ENCODE peak calls at places on chromosome X, in nine cellular contexts. P is GM10248; Y is HCT116; K is AG04450; I is CD4-positive, alpha-beta T cell; N is K562; V is GM12878; G is fibroblast of lung; U is AG09309. W is an unnamed sample.
A peak's percentile ranks its signal among the peaks of the same experiment; 100 is the strongest.

GRCh38 chrX:75291611-75292010 is 17.7 kb downstream of the UPRT start:
- DNase-seq in P (no peak), Y (no peak), K (no peak), I (no peak), N (no peak), V (no peak), G (no peak), U (no peak), W (no peak)

GRCh38 chrX:136525738-136526606 is 6.0 kb upstream of the VGLL1 start:
- DNase-seq in P (no peak), Y (no peak), K (peak; percentile 63), I (no peak), N (peak; percentile 10), V (no peak), G (peak; percentile 93), U (peak; percentile 68), W (no peak)

GRCh38 chrX:13167444-13168207 is 123.2 kb upstream of the FAM9C start:
- DNase-seq in P (no peak), Y (no peak), K (no peak), I (no peak), N (no peak), V (no peak), G (no peak), U (peak; percentile 13), W (no peak)

GRCh38 chrX:39682778-39683177 is 415.0 kb downstream of the BCOR start:
- DNase-seq in P (no peak), Y (peak; percentile 22), K (no peak), I (no peak), N (peak; percentile 57), V (no peak), G (no peak), U (no peak), W (no peak)

GRCh38 chrX:11266329-11266830 is 26.8 kb upstream of the AMELX start:
- DNase-seq in P (no peak), Y (no peak), K (no peak), I (no peak), N (peak; percentile 26), V (no peak), G (no peak), U (no peak), W (no peak)

GRCh38 chrX:54473993-54474859 is 21.8 kb downstream of the FGD1 start:
- DNase-seq in P (no peak), Y (no peak), K (no peak), I (no peak), N (no peak), V (no peak), G (no peak), U (no peak), W (no peak)

GRCh38 chrX:102995316-102995715 is 58.2 kb downstream of the RAB40AL start:
- DNase-seq in P (no peak), Y (no peak), K (no peak), I (no peak), N (no peak), V (no peak), G (no peak), U (no peak), W (no peak)

GRCh38 chrX:29690061-29690460 is 525.3 kb upstream of the MAGEB2 start:
- DNase-seq in P (no peak), Y (no peak), K (no peak), I (no peak), N (no peak), V (no peak), G (peak; percentile 50), U (no peak), W (no peak)

GRCh38 chrX:81202989-81203388 is 1.1 kb downstream of the SH3BGRL start:
- DNase-seq in P (no peak), Y (no peak), K (no peak), I (no peak), N (peak; percentile 17), V (no peak), G (no peak), U (no peak), W (no peak)

GRCh38 chrX:122625821-122626220 is 558.3 kb upstream of the GRIA3 start:
- DNase-seq in P (no peak), Y (no peak), K (no peak), I (no peak), N (no peak), V (no peak), G (peak; percentile 47), U (peak; percentile 46), W (no peak)

GRCh38 chrX:49061916-49062315 is 3.1 kb downstream of the CCDC120 start:
- DNase-seq in P (no peak), Y (no peak), K (no peak), I (no peak), N (no peak), V (no peak), G (no peak), U (no peak), W (no peak)

GRCh38 chrX:74923942-74924448 is 1.3 kb downstream of the NEXMIF start:
- DNase-seq in P (peak; percentile 17), Y (no peak), K (no peak), I (no peak), N (no peak), V (no peak), G (peak; percentile 0), U (no peak), W (peak; percentile 12)

GRCh38 chrX:23334536-23334870 is at the start of gene PTCHD1:
- DNase-seq in P (no peak), Y (no peak), K (no peak), I (no peak), N (no peak), V (no peak), G (no peak), U (no peak), W (peak; percentile 42)

GRCh38 chrX:37453821-37454220 is 104.7 kb downstream of the PRRG1 start:
- DNase-seq in P (no peak), Y (no peak), K (no peak), I (no peak), N (no peak), V (no peak), G (no peak), U (no peak), W (no peak)

GRCh38 chrX:46649421-46650260 is 76.1 kb downstream of the CHST7 start:
- DNase-seq in P (no peak), Y (no peak), K (no peak), I (no peak), N (no peak), V (no peak), G (peak; percentile 27), U (no peak), W (no peak)

GRCh38 chrX:123083924-123084323 is 100.2 kb upstream of the GRIA3 start:
- DNase-seq in P (no peak), Y (no peak), K (no peak), I (no peak), N (no peak), V (no peak), G (no peak), U (peak; percentile 13), W (no peak)

GRCh38 chrX:96006281-96006680 is 678.4 kb upstream of the DIAPH2 start:
- DNase-seq in P (no peak), Y (no peak), K (no peak), I (no peak), N (no peak), V (no peak), G (no peak), U (no peak), W (no peak)

DNA sequence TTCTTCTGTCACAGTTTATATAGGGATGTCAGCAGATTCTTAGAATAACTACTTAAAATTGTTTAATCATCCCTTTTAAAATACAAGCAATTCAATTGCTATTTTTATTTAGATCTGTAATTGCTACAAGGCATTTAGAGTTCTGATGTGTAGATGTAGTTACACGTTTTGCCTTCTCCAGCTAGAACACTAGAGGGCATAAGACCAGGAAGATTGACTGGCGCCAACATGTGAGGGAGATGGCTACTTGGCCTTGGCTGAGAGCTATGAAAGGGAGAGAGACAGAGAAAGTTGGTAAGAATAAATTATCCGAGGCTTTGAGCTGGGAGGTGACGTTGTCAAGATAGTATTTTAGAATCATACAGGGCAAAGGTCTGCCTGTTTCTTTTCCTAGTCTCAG is 563.7 kb upstream of the PRKX start:
- DNase-seq in P (no peak), Y (no peak), K (no peak), I (no peak), N (no peak), V (no peak), G (no peak), U (no peak), W (no peak)
- TF ChIP-seq CTCF in P (no peak), Y (no peak), K (no peak), I (no peak), N (no peak), V (peak; percentile 5), G (no peak), U (no peak), W (peak; percentile 15)

DNA sequence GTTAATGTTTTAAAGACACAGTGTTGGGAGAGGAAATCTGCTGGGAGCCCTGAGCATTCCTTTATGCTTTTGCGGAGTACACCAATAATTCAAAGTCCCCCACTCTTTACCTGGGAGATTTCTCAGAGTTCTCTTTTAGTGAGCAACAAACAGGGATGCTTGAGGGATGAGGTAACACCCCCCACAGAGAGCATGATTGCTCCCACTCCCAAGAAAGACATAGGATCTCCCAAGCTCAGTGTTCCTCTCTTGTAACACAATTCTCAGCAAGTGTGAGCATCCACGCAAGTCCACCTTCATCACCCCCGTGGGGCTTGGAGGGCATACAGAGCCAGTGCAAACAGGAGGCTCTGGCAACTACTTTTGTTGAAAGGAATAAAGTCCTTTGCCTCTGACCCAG is 36.1 kb downstream of the GSPT2 start:
- DNase-seq in P (no peak), Y (no peak), K (no peak), I (no peak), N (no peak), V (no peak), G (no peak), U (no peak), W (no peak)
- TF ChIP-seq CTCF in P (no peak), Y (no peak), K (no peak), I (no peak), N (no peak), V (no peak), G (no peak), U (no peak), W (no peak)

GRCh38 chrX:115892787-115893671 is 277.5 kb upstream of the AGTR2 start:
- DNase-seq in P (no peak), Y (peak; percentile 40), K (no peak), I (peak; percentile 13), N (peak; percentile 63), V (peak; percentile 73), G (peak; percentile 4), U (peak; percentile 35), W (no peak)
- TF ChIP-seq CTCF in P (no peak), Y (peak; percentile 25), K (no peak), I (no peak), N (peak; percentile 29), V (peak; percentile 52), G (no peak), U (peak; percentile 35), W (no peak)

DNA sequence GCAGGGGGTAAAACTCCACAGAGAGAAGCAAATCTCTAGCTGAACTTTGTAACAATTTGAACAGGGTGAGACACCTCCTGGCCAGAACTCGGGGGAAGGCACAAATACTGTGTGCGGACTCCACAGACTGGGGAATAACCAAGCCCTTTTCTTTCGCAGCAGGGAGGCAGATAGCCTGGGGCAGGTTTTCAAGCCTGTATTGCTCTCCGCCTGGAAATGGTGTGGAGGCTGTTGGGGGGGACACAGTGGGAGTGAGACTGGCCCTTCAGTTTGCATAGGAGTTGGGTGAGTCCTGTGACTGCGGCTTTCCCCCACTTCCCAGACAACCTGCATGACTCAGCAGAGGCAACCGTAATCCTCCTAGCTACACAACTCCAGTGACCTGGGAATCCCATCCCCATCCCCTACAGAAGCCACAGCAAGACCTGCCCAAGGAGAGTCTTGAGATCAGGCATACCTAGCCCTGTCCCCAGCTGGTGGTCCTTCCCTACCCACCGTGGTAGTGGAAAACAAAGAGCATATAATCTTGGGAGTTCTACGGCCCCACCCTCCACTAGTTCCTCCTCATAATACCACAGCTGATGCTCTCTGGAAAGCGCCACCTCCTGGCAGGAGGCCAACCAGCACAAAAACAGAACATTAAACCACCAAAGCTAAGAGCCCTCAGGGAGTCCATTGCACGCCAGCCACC is 12.9 kb upstream of the SMPX start:
- DNase-seq in P (no peak), Y (peak; percentile 45), K (no peak), I (no peak), N (peak; percentile 2), V (no peak), G (no peak), U (no peak), W (no peak)
- TF ChIP-seq CTCF in P (no peak), Y (peak; percentile 19), K (no peak), I (no peak), N (peak; percentile 15), V (peak; percentile 7), G (no peak), U (no peak), W (no peak)